ENCODE peak calls at places on chromosomes 12 and 14, in ten cellular contexts. S is OCI-M1, W is HuH-7.5, K is brain microvascular endothelial cell, Z is Ammon's horn, V is upper lobe of right lung, Y is GM18507, P is AG08396, X is HCT116, U is transverse colon. E is an unnamed sample.

GRCh38 chr12:105083041-105083440 is 1.2 kb downstream of the ALDH1L2 start:
- DNase-seq in S (no peak), W (no peak), K (no peak), Z (peak; percentile 5), V (no peak), Y (no peak), P (no peak), X (no peak), U (no peak), E (peak; percentile 23)

GRCh38 chr12:131948166-131948712 is 1.5 kb upstream of the EP400 start:
- DNase-seq in S (peak; percentile 53), W (no peak), K (no peak), Z (no peak), V (no peak), Y (no peak), P (no peak), X (no peak), U (no peak), E (no peak)

GRCh38 chr14:100546051-100546443 is 41.2 kb downstream of the BEGAIN start:
- DNase-seq in S (peak; percentile 20), W (no peak), K (no peak), Z (no peak), V (peak; percentile 76), Y (no peak), P (peak; percentile 84), X (no peak), U (no peak), E (no peak)

GRCh38 chr12:65082411-65082810 is 38.7 kb downstream of the WIF1 start:
- DNase-seq in S (no peak), W (no peak), K (no peak), Z (no peak), V (no peak), Y (no peak), P (no peak), X (no peak), U (no peak), E (no peak)

GRCh38 chr14:36316131-36316530 is 4.3 kb downstream of the MBIP start:
- DNase-seq in S (no peak), W (no peak), K (no peak), Z (no peak), V (no peak), Y (no peak), P (no peak), X (no peak), U (no peak), E (no peak)

GRCh38 chr12:65278576-65279386 is at the start of gene MSRB3:
- DNase-seq in S (no peak), W (peak; percentile 79), K (peak; percentile 60), Z (peak; percentile 69), V (peak; percentile 80), Y (no peak), P (peak; percentile 92), X (peak; percentile 19), U (peak; percentile 53), E (no peak)

GRCh38 chr12:89305373-89305772 is 46.9 kb downstream of the DUSP6 start:
- DNase-seq in S (no peak), W (no peak), K (no peak), Z (no peak), V (no peak), Y (no peak), P (no peak), X (no peak), U (no peak), E (no peak)

GRCh38 chr14:22753586-22753985 is 12.9 kb upstream of the OXA1L start:
- DNase-seq in S (no peak), W (no peak), K (no peak), Z (no peak), V (no peak), Y (no peak), P (no peak), X (no peak), U (no peak), E (no peak)

GRCh38 chr14:22478247-22478646 is 110.8 kb downstream of the DAD1 start:
- DNase-seq in S (no peak), W (no peak), K (no peak), Z (no peak), V (no peak), Y (no peak), P (no peak), X (no peak), U (no peak), E (no peak)

GRCh38 chr12:66154776-66155175 is 15.0 kb downstream of the TMBIM4 start:
- DNase-seq in S (no peak), W (no peak), K (no peak), Z (no peak), V (no peak), Y (no peak), P (peak; percentile 39), X (no peak), U (no peak), E (no peak)

GRCh38 chr12:109949089-109949488 is 47.1 kb downstream of the GIT2 start:
- DNase-seq in S (no peak), W (peak; percentile 74), K (peak; percentile 42), Z (no peak), V (no peak), Y (no peak), P (peak; percentile 57), X (no peak), U (no peak), E (no peak)

GRCh38 chr12:39878753-39879152 is 227.1 kb downstream of the SLC2A13 start:
- DNase-seq in S (no peak), W (no peak), K (no peak), Z (no peak), V (no peak), Y (no peak), P (no peak), X (no peak), U (no peak), E (no peak)

GRCh38 chr14:52061380-52061779 is 7.5 kb downstream of the NID2 start:
- DNase-seq in S (no peak), W (no peak), K (no peak), Z (no peak), V (no peak), Y (no peak), P (no peak), X (no peak), U (no peak), E (no peak)

GRCh38 chr12:53538209-53538689 is 31.0 kb upstream of the NPFF start:
- DNase-seq in S (peak; percentile 80), W (peak; percentile 60), K (no peak), Z (peak; percentile 75), V (no peak), Y (no peak), P (peak; percentile 15), X (no peak), U (peak; percentile 48), E (peak; percentile 13)

GRCh38 chr14:58881433-58881832 is 243.7 kb downstream of the DACT1 start:
- DNase-seq in S (no peak), W (no peak), K (no peak), Z (no peak), V (no peak), Y (no peak), P (no peak), X (no peak), U (no peak), E (no peak)

GRCh38 chr14:95460647-95461478 is 55.6 kb downstream of the SYNE3 start:
- DNase-seq in S (no peak), W (no peak), K (peak; percentile 69), Z (peak; percentile 89), V (no peak), Y (no peak), P (peak; percentile 85), X (peak; percentile 37), U (peak; percentile 59), E (peak; percentile 77)

GRCh38 chr14:21343035-21343794 is 40.6 kb downstream of the SUPT16H start:
- DNase-seq in S (peak; percentile 16), W (no peak), K (no peak), Z (no peak), V (no peak), Y (no peak), P (no peak), X (no peak), U (no peak), E (no peak)

GRCh38 chr12:117985182-117985581 is 16.4 kb upstream of the KSR2 start:
- DNase-seq in S (no peak), W (no peak), K (no peak), Z (no peak), V (no peak), Y (no peak), P (no peak), X (peak; percentile 40), U (no peak), E (no peak)

GRCh38 chr14:105039458-105040205 is 18.7 kb upstream of the CDCA4 start:
- DNase-seq in S (peak; percentile 45), W (no peak), K (no peak), Z (no peak), V (no peak), Y (no peak), P (no peak), X (no peak), U (no peak), E (no peak)

GRCh38 chr14:99287269-99287942 is 15.4 kb upstream of the BCL11B start:
- DNase-seq in S (peak; percentile 53), W (no peak), K (no peak), Z (no peak), V (no peak), Y (no peak), P (no peak), X (no peak), U (no peak), E (no peak)

GRCh38 chr14:104677506-104678332 is 11.7 kb upstream of the INF2 start:
- DNase-seq in S (peak; percentile 79), W (peak; percentile 77), K (peak; percentile 55), Z (peak; percentile 83), V (peak; percentile 89), Y (no peak), P (peak; percentile 83), X (no peak), U (peak; percentile 73), E (peak; percentile 75)

GRCh38 chr14:89040080-89040437 is 215.6 kb downstream of the TTC8 start:
- DNase-seq in S (no peak), W (no peak), K (no peak), Z (no peak), V (no peak), Y (no peak), P (no peak), X (no peak), U (no peak), E (no peak)

GRCh38 chr12:11461433-11461832 is 66.1 kb upstream of the PRB2 start:
- DNase-seq in S (no peak), W (no peak), K (no peak), Z (no peak), V (no peak), Y (no peak), P (no peak), X (no peak), U (no peak), E (no peak)

GRCh38 chr14:68783408-68784297 is 9.2 kb downstream of the ZFP36L1 start:
- DNase-seq in S (no peak), W (no peak), K (no peak), Z (no peak), V (no peak), Y (no peak), P (no peak), X (no peak), U (peak; percentile 65), E (no peak)